ENCODE peak calls at places on chromosome 4, in six cellular contexts. R is K562, Z is H1, P is SK-N-SH, A is HepG2, G is GM12878. U is an unnamed sample. For H3K4me1, the result is how much of the 10 kb centered on the place peaks cover.

GRCh38 chr4:76527666-76528065 is 92.6 kb downstream of the SHROOM3 start:
- DNase-seq in R (no peak), Z (no peak), P (no peak), A (no peak), G (no peak), U (no peak)

GRCh38 chr4:113943863-113944262 is 35.6 kb downstream of the ARSJ start:
- DNase-seq in R (no peak), Z (no peak), P (no peak), A (no peak), G (no peak), U (no peak)

GRCh38 chr4:15914291-15914690 is 24.2 kb downstream of the FGFBP1 start:
- DNase-seq in R (no peak), Z (no peak), P (no peak), A (no peak), G (no peak), U (no peak)

GRCh38 chr4:4560136-4560535 is 18.3 kb upstream of the STX18 start:
- DNase-seq in R (no peak), Z (no peak), P (no peak), A (no peak), G (no peak), U (no peak)

GRCh38 chr4:75980576-75980975 is 10.2 kb downstream of the SDAD1 start:
- DNase-seq in R (no peak), Z (no peak), P (no peak), A (no peak), G (no peak), U (no peak)

GRCh38 chr4:184099541-184099966 is 118.1 kb downstream of the ENPP6 start:
- DNase-seq in R (no peak), Z (no peak), P (peak), A (no peak), G (no peak), U (no peak)

GRCh38 chr4:159224412-159224811 is 121.5 kb downstream of the RAPGEF2 start:
- DNase-seq in R (no peak), Z (no peak), P (no peak), A (peak), G (no peak), U (no peak)

GRCh38 chr4:8285143-8285975 is 15.8 kb downstream of the HTRA3 start:
- DNase-seq in R (no peak), Z (no peak), P (no peak), A (no peak), G (no peak), U (no peak)

GRCh38 chr4:138513535-138513934 is 271.4 kb upstream of the SLC7A11 start:
- DNase-seq in R (no peak), Z (no peak), P (no peak), A (no peak), G (no peak), U (no peak)

GRCh38 chr4:35793045-35793722 is 451.1 kb downstream of the ARAP2 start:
- DNase-seq in R (no peak), Z (no peak), P (no peak), A (no peak), G (no peak), U (no peak)

GRCh38 chr4:188439641-188440311 is 300.5 kb downstream of the TRIML1 start:
- DNase-seq in R (no peak), Z (no peak), P (peak), A (no peak), G (no peak), U (no peak)

GRCh38 chr4:182339246-182339645 is 96.0 kb downstream of the TENM3 start:
- DNase-seq in R (no peak), Z (no peak), P (no peak), A (no peak), G (no peak), U (no peak)

GRCh38 chr4:19880205-19880604 is 371.5 kb upstream of the SLIT2 start:
- DNase-seq in R (no peak), Z (no peak), P (no peak), A (no peak), G (no peak), U (no peak)

GRCh38 chr4:78863254-78863869 is 75.9 kb downstream of the PAQR3 start:
- DNase-seq in R (no peak), Z (no peak), P (no peak), A (no peak), G (peak), U (no peak)

GRCh38 chr4:48640225-48640624 is 139.9 kb downstream of the FRYL start:
- DNase-seq in R (no peak), Z (no peak), P (no peak), A (no peak), G (no peak), U (no peak)

GRCh38 chr4:8928074-8928473 is 56.4 kb upstream of the HMX1 start:
- DNase-seq in R (peak), Z (no peak), P (no peak), A (no peak), G (no peak), U (no peak)

GRCh38 chr4:88802138-88802537 is 104.5 kb upstream of the NAP1L5 start:
- DNase-seq in R (no peak), Z (no peak), P (no peak), A (no peak), G (no peak), U (no peak)

GRCh38 chr4:587671-588350 is 11.7 kb upstream of the TMEM271 start:
- DNase-seq in R (no peak), Z (no peak), P (no peak), A (no peak), G (no peak), U (no peak)

GRCh38 chr4:108749119-108749518 is 13.7 kb downstream of the ETNPPL start:
- DNase-seq in R (no peak), Z (no peak), P (no peak), A (no peak), G (no peak), U (no peak)

GRCh38 chr4:15883611-15884243 is 54.8 kb downstream of the FGFBP1 start:
- DNase-seq in R (no peak), Z (no peak), P (no peak), A (no peak), G (no peak), U (no peak)

GRCh38 chr4:147693202-147693601 is 9.2 kb upstream of the PRMT9 start:
- DNase-seq in R (no peak), Z (no peak), P (no peak), A (no peak), G (no peak), U (no peak)

GRCh38 chr4:119210760-119211159 is 1.8 kb upstream of the USP53 start:
- DNase-seq in R (no peak), Z (no peak), P (no peak), A (no peak), G (no peak), U (no peak)

GRCh38 chr4:6350646-6351045 is 81.0 kb downstream of the WFS1 start:
- DNase-seq in R (no peak), Z (no peak), P (no peak), A (no peak), G (no peak), U (no peak)
- H3K4me1 ChIP-seq in R (under half), Z (under half), P (under half), A (under half), G (under half), U (under half)

DNA sequence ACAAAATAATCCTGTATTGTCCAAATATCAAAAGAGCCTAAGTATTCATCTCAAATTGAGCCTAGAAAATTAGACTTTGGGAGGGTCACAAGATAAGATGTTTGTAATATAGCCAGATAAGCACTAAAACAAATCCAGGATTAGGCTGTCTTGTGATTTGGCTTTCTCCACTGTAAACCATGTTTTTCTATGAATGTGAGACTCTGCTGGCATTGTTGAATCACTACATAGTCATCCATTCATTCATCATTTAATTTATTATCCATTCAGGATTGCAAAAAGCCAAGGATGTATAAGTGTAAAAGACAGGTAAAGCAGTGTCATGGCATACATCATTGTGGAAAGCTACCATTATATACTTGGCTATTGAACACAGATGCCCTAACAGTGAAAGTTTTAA is 148.0 kb downstream of the GRID2 start:
- DNase-seq in R (no peak), Z (no peak), P (no peak), A (no peak), G (no peak), U (no peak)
- H3K4me2 ChIP-seq in R (no peak), Z (peak), P (no peak), A (no peak), G (no peak), U (no peak)

GRCh38 chr4:5921578-5921977 is 28.7 kb upstream of the CRMP1 start:
- DNase-seq in R (no peak), Z (no peak), P (no peak), A (no peak), G (no peak), U (no peak)
- TF ChIP-seq SIN3A in R (no peak), Z (no peak), P (no peak), A (no peak), G (no peak), U (no peak)

GRCh38 chr4:142129473-142129872 is 493.1 kb downstream of the IL15 start:
- DNase-seq in R (no peak), Z (no peak), P (no peak), A (no peak), G (no peak), U (no peak)

GRCh38 chr4:142128529-142128928 is 492.1 kb downstream of the IL15 start:
- DNase-seq in R (no peak), Z (no peak), P (no peak), A (no peak), G (no peak), U (no peak)

GRCh38 chr4:142126890-142127497 is 490.6 kb downstream of the IL15 start:
- DNase-seq in R (peak), Z (peak), P (peak), A (peak), G (peak), U (peak)

GRCh38 chr4:142129931-142130330 is 493.5 kb downstream of the IL15 start:
- DNase-seq in R (no peak), Z (no peak), P (no peak), A (no peak), G (no peak), U (no peak)

DNA sequence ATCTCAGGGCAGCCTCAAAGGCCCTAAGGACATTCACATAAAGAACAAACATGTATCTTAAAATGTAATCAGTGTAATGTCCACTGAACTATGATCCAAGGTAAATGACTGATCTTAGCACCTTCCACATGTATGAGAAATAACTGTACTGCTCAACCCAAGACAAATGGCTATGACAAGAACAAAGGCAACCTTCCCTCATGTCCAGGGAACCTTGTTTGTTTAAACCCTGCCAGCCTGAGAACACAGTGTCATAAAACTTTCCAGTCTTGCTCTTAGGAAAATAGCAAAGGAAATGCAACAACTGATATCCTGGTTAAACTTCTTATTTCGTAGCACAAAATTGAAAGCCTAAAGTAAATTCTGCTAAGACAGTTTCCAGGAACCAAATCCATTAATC is 494.3 kb downstream of the IL15 start:
- DNase-seq in R (no peak), Z (no peak), P (no peak), A (no peak), G (no peak), U (no peak)
- H3K4me1 ChIP-seq in R (under half), Z (under half), P (under half), A (under half), G (under half), U (under half)

GRCh38 chr4:102675142-102675541 is 85.6 kb downstream of the MANBA start:
- DNase-seq in R (no peak), Z (no peak), P (no peak), A (peak), G (no peak), U (no peak)

GRCh38 chr4:102683846-102684581 is 76.8 kb downstream of the MANBA start:
- DNase-seq in R (no peak), Z (no peak), P (no peak), A (no peak), G (no peak), U (no peak)

GRCh38 chr4:102678695-102679335 is 82.0 kb downstream of the MANBA start:
- DNase-seq in R (no peak), Z (no peak), P (no peak), A (no peak), G (no peak), U (no peak)

GRCh38 chr4:102678107-102678506 is 82.7 kb downstream of the MANBA start:
- DNase-seq in R (no peak), Z (no peak), P (no peak), A (no peak), G (no peak), U (no peak)
- H3K4me2 ChIP-seq in R (no peak), Z (no peak), P (no peak), A (no peak), G (no peak), U (no peak)